ENCODE peak calls at places on chromosomes 12 and 14, in seven cellular contexts. P, N, S, T, R, I and Q are unnamed samples.

GRCh38 chr12:124725099-124725498 is 138.6 kb downstream of the SCARB1 start:
- DNase-seq in T (no peak), I (no peak), S (no peak), R (no peak), N (no peak), P (no peak), Q (no peak)

GRCh38 chr12:53051058-53051880 is 1.4 kb downstream of the TNS2 start:
- DNase-seq in R (peak), I (no peak), P (no peak), T (peak), S (no peak), N (no peak), Q (peak)

GRCh38 chr12:102879144-102879763 is 37.8 kb downstream of the PAH start:
- DNase-seq in I (peak), R (peak), P (peak), T (peak), N (peak), S (no peak), Q (peak)

GRCh38 chr12:52062167-52063080 is 7.4 kb upstream of the ATG101 start:
- DNase-seq in P (no peak), T (no peak), R (peak), I (peak), S (no peak), N (no peak), Q (no peak)

GRCh38 chr12:4286228-4286627 is 12.7 kb downstream of the CCND2 start:
- DNase-seq in N (peak), S (no peak), P (no peak), I (no peak), T (no peak), R (no peak), Q (no peak)

GRCh38 chr14:95196268-95196667 is 38.9 kb upstream of the DICER1 start:
- DNase-seq in R (no peak), N (no peak), S (no peak), I (no peak), T (no peak), P (no peak), Q (no peak)

GRCh38 chr14:90608925-90609324 is 207.3 kb downstream of the TTC7B start:
- DNase-seq in S (no peak), N (no peak), R (no peak), P (no peak), I (no peak), T (no peak), Q (no peak)

GRCh38 chr12:31368666-31369361 is 42.9 kb upstream of the SINHCAF start:
- DNase-seq in T (no peak), R (no peak), P (no peak), I (no peak), N (no peak), S (no peak), Q (no peak)

GRCh38 chr14:73997944-73998451 is 21.1 kb downstream of the ENTPD5 start:
- DNase-seq in P (no peak), T (no peak), S (no peak), I (no peak), R (no peak), N (no peak), Q (no peak)